ENCODE peak calls at places on chromosomes 7 and 10, in five cellular contexts. A is HCT116, O is GM12878, L is SK-N-SH, P is HepG2. J is an unnamed sample.
A peak's percentile ranks its signal among the peaks of the same experiment; 100 is the strongest.

GRCh38 chr10:81576336-81576735 is 298.7 kb upstream of the NRG3 start:
- DNase-seq in A (no peak), O (no peak), L (no peak), P (no peak), J (no peak)

GRCh38 chr7:45391618-45392451 is 182.3 kb upstream of the ADCY1 start:
- DNase-seq in A (no peak), O (no peak), L (peak; percentile 23), P (no peak), J (peak; percentile 25)

GRCh38 chr10:873020-873419 is 58.5 kb downstream of the LARP4B start:
- DNase-seq in A (no peak), O (no peak), L (no peak), P (no peak), J (no peak)

GRCh38 chr10:118835682-118836326 is 81.0 kb upstream of the CACUL1 start:
- DNase-seq in A (peak; percentile 92), O (no peak), L (peak; percentile 51), P (no peak), J (no peak)

GRCh38 chr10:89867964-89868363 is 166.6 kb downstream of the KIF20B start:
- DNase-seq in A (peak; percentile 15), O (no peak), L (no peak), P (no peak), J (no peak)

GRCh38 chr7:106062521-106062931 is 49.6 kb downstream of the SYPL1 start:
- DNase-seq in A (no peak), O (no peak), L (no peak), P (no peak), J (no peak)

GRCh38 chr7:80393786-80394185 is 118.1 kb downstream of the GNAT3 start:
- DNase-seq in A (no peak), O (no peak), L (no peak), P (peak; percentile 61), J (no peak)

GRCh38 chr10:100043344-100043743 is 33.6 kb upstream of the DNMBP start:
- DNase-seq in A (peak; percentile 66), O (no peak), L (no peak), P (no peak), J (no peak)

GRCh38 chr10:79981673-79982485 is 33.0 kb upstream of the SFTPD start:
- DNase-seq in A (peak; percentile 23), O (no peak), L (peak; percentile 88), P (peak; percentile 6), J (no peak)

GRCh38 chr10:68606918-68607317 is 46.8 kb downstream of the TET1 start:
- DNase-seq in A (no peak), O (no peak), L (no peak), P (no peak), J (no peak)

GRCh38 chr7:27709137-27710075 is 30.6 kb upstream of the TAX1BP1 start:
- DNase-seq in A (no peak), O (no peak), L (peak; percentile 26), P (no peak), J (no peak)

GRCh38 chr10:29658984-29659769 is 24.4 kb upstream of the SVIL start:
- DNase-seq in A (peak; percentile 97), O (peak; percentile 92), L (no peak), P (peak; percentile 88), J (peak; percentile 9)

GRCh38 chr7:137846588-137847417 is at the start of gene DGKI:
- DNase-seq in A (no peak), O (no peak), L (peak; percentile 99), P (no peak), J (no peak)

GRCh38 chr10:96951954-96952353 is 119.9 kb downstream of the LCOR start:
- DNase-seq in A (no peak), O (no peak), L (no peak), P (no peak), J (no peak)

GRCh38 chr10:48670978-48671913 is 13.4 kb upstream of the WDFY4 start:
- DNase-seq in A (no peak), O (no peak), L (no peak), P (no peak), J (no peak)

GRCh38 chr10:122590158-122590557 is 29.6 kb downstream of the DMBT1 start:
- DNase-seq in A (no peak), O (no peak), L (no peak), P (no peak), J (no peak)

GRCh38 chr10:68542046-68542445 is 14.7 kb upstream of the SLC25A16 start:
- DNase-seq in A (no peak), O (no peak), L (no peak), P (no peak), J (no peak)

GRCh38 chr10:77409697-77410471 is 227.7 kb downstream of the KCNMA1 start:
- DNase-seq in A (no peak), O (no peak), L (no peak), P (no peak), J (no peak)

GRCh38 chr10:28569506-28570159 is 36.7 kb downstream of the WAC start:
- DNase-seq in A (no peak), O (no peak), L (no peak), P (peak; percentile 66), J (peak; percentile 20)

GRCh38 chr10:79382491-79382941 is 35.2 kb downstream of the PPIF start:
- DNase-seq in A (no peak), O (no peak), L (no peak), P (no peak), J (no peak)

GRCh38 chr7:1246170-1246870 is 13.6 kb downstream of the UNCX start:
- DNase-seq in A (no peak), O (no peak), L (no peak), P (no peak), J (no peak)

GRCh38 chr7:142835487-142835886 is 19.4 kb upstream of the EPHB6 start:
- DNase-seq in A (no peak), O (no peak), L (no peak), P (no peak), J (no peak)

GRCh38 chr7:155729847-155730246 is 82.4 kb downstream of the SHH start:
- DNase-seq in A (no peak), O (no peak), L (no peak), P (no peak), J (no peak)

GRCh38 chr10:42940487-42941157 is 136.2 kb upstream of the RET start:
- DNase-seq in A (no peak), O (no peak), L (peak; percentile 60), P (no peak), J (no peak)

GRCh38 chr10:60729106-60729505 is 49.2 kb upstream of the CDK1 start:
- DNase-seq in A (no peak), O (no peak), L (no peak), P (no peak), J (no peak)

GRCh38 chr10:48241301-48241700 is 33.2 kb downstream of the FRMPD2 start:
- DNase-seq in A (no peak), O (no peak), L (no peak), P (no peak), J (no peak)

GRCh38 chr10:31582365-31583052 is 263.5 kb downstream of the ZEB1 start:
- DNase-seq in A (peak; percentile 19), O (no peak), L (peak; percentile 73), P (no peak), J (no peak)

GRCh38 chr10:26227786-26228185 is 11.2 kb downstream of the GAD2 start:
- DNase-seq in A (no peak), O (no peak), L (no peak), P (no peak), J (no peak)

GRCh38 chr10:43238462-43238861 is 28.4 kb downstream of the RASGEF1A start:
- DNase-seq in A (no peak), O (no peak), L (no peak), P (no peak), J (no peak)

GRCh38 chr7:86932038-86932512 is 127.4 kb downstream of the ELAPOR2 start:
- DNase-seq in A (no peak), O (no peak), L (no peak), P (no peak), J (no peak)

GRCh38 chr7:70104243-70104642 is 506.0 kb downstream of the AUTS2 start:
- DNase-seq in A (no peak), O (no peak), L (peak; percentile 42), P (no peak), J (no peak)
- H3K27ac ChIP-seq in A (no peak overlapping the region), O (no peak overlapping the region), L (no peak overlapping the region), P (no peak overlapping the region), J (no peak overlapping the region)

GRCh38 chr7:74178632-74179031 is 4.5 kb downstream of the EIF4H start:
- DNase-seq in A (no peak), O (no peak), L (no peak), P (no peak), J (no peak)
- TF ChIP-seq ZBTB33 in A (no peak), O (no peak), L (no peak), P (no peak), J (no peak)

DNA sequence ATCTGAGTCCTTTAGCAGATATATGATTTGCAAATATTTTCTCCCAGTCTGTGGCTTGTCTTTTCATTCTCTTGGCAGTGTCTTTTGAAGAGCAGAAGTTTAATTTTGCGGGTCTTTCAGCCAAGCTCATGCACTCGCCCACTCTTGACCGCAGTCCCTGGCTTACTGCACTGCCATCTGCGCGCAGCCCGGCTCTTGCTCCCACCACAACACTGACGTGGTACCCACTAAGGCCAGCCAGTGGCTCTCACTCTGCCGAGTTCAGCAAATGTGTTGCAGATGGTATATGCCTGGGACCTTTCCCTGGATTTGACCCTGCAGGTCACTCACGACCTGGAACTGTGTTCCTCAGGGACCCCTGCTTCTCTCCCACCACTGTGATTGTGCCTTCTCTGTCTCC is 74.3 kb downstream of the CDH23 start:
- DNase-seq in A (no peak), O (no peak), L (no peak), P (no peak), J (no peak)
- H3K27ac ChIP-seq in A (no peak overlapping the region), O (no peak overlapping the region), L (no peak overlapping the region), P (no peak overlapping the region), J (no peak overlapping the region)

GRCh38 chr10:124917168-124917938 is 24.6 kb upstream of the ZRANB1 start:
- DNase-seq in A (no peak), O (no peak), L (peak; percentile 73), P (peak; percentile 39), J (peak; percentile 37)
- TF ChIP-seq ZBTB33 in A (no peak), O (no peak), L (no peak), P (no peak), J (no peak)